ENCODE peak calls at places on chromosome 11, in nine cellular contexts. E is neural crest cell, I is RWPE2, Q is AG09309, C is transverse colon, B is suprapubic skin, J is HFF-Myc, W is psoas muscle, V is spleen. F is an unnamed sample.

GRCh38 chr11:133835258-133836075 is 9.8 kb downstream of the SPATA19 start:
- DNase-seq in E (peak), I (no peak), Q (no peak), C (no peak), B (no peak), J (peak), W (no peak), V (no peak), F (peak)

GRCh38 chr11:117830072-117830471 is 5.5 kb upstream of the FXYD2 start:
- DNase-seq in E (no peak), I (no peak), Q (no peak), C (no peak), B (no peak), J (no peak), W (no peak), V (peak), F (no peak)

GRCh38 chr11:117187799-117188481 is 9.4 kb downstream of the SIDT2 start:
- DNase-seq in E (no peak), I (peak), Q (no peak), C (no peak), B (no peak), J (no peak), W (peak), V (no peak), F (no peak)

GRCh38 chr11:70854891-70855556 is 397.4 kb downstream of the SHANK2 start:
- DNase-seq in E (no peak), I (no peak), Q (no peak), C (no peak), B (no peak), J (no peak), W (peak), V (no peak), F (no peak)

GRCh38 chr11:10451399-10452116 is 3.5 kb upstream of the AMPD3 start:
- DNase-seq in E (no peak), I (no peak), Q (no peak), C (no peak), B (no peak), J (no peak), W (no peak), V (peak), F (no peak)

GRCh38 chr11:2402890-2403645 is 2.5 kb downstream of the TSSC4 start:
- DNase-seq in E (no peak), I (no peak), Q (no peak), C (no peak), B (no peak), J (no peak), W (no peak), V (peak), F (no peak)

GRCh38 chr11:30257058-30257457 is 26.2 kb downstream of the FSHB start:
- DNase-seq in E (no peak), I (no peak), Q (no peak), C (no peak), B (no peak), J (no peak), W (no peak), V (no peak), F (no peak)

GRCh38 chr11:80330302-80330701 is 889.5 kb upstream of the TENM4 start:
- DNase-seq in E (no peak), I (no peak), Q (no peak), C (no peak), B (no peak), J (no peak), W (no peak), V (no peak), F (no peak)

GRCh38 chr11:99257131-99257530 is 236.4 kb downstream of the CNTN5 start:
- DNase-seq in E (no peak), I (no peak), Q (no peak), C (no peak), B (no peak), J (no peak), W (no peak), V (no peak), F (no peak)

GRCh38 chr11:2890466-2891241 is 5.1 kb upstream of the CDKN1C start:
- DNase-seq in E (no peak), I (peak), Q (no peak), C (peak), B (no peak), J (no peak), W (peak), V (no peak), F (no peak)

GRCh38 chr11:945986-946385 is 20.3 kb downstream of the AP2A2 start:
- DNase-seq in E (peak), I (no peak), Q (no peak), C (no peak), B (no peak), J (no peak), W (no peak), V (no peak), F (no peak)

GRCh38 chr11:86978756-86979608 is 23.8 kb upstream of the FZD4 start:
- DNase-seq in E (no peak), I (no peak), Q (no peak), C (no peak), B (no peak), J (peak), W (no peak), V (no peak), F (peak)

GRCh38 chr11:115924744-115925567 is 420.7 kb upstream of the CADM1 start:
- DNase-seq in E (no peak), I (no peak), Q (no peak), C (no peak), B (no peak), J (no peak), W (no peak), V (no peak), F (peak)

GRCh38 chr11:19777032-19777341 is 64.3 kb downstream of the NAV2 start:
- DNase-seq in E (peak), I (no peak), Q (no peak), C (peak), B (no peak), J (no peak), W (no peak), V (no peak), F (peak)

GRCh38 chr11:12922418-12922817 is 86.7 kb upstream of the RASSF10 start:
- DNase-seq in E (no peak), I (no peak), Q (no peak), C (no peak), B (no peak), J (no peak), W (no peak), V (no peak), F (no peak)

GRCh38 chr11:103091024-103091423 is 936 bp downstream of the DCUN1D5 start:
- DNase-seq in E (no peak), I (no peak), Q (no peak), C (no peak), B (no peak), J (no peak), W (no peak), V (no peak), F (peak)

GRCh38 chr11:101434241-101434640 is 149.6 kb downstream of the TRPC6 start:
- DNase-seq in E (no peak), I (no peak), Q (no peak), C (no peak), B (no peak), J (no peak), W (no peak), V (no peak), F (no peak)

GRCh38 chr11:101430236-101430635 is 153.6 kb downstream of the TRPC6 start:
- DNase-seq in E (no peak), I (no peak), Q (no peak), C (no peak), B (no peak), J (no peak), W (no peak), V (no peak), F (no peak)

GRCh38 chr11:101429708-101430107 is 154.1 kb downstream of the TRPC6 start:
- DNase-seq in E (no peak), I (no peak), Q (no peak), C (no peak), B (no peak), J (no peak), W (no peak), V (no peak), F (no peak)

DNA sequence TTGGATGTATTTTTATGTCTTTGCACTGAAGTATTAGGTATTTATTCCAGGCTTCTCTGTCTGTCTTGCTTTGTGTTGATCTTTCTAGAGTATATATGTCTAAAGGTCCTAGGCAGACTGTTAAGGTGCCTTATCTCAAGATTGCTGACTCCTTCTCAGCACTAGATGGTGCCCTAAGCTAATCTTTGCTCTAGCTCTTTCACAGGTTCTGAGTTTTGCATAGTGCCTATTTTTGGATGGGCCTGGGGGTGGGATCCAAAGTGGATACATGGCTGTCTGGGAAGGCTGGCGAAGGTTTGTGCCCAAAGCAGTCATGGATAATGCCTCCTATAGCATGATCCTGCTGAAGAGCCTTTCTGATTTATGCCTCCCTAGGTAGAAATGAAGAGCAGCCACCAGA is 154.9 kb downstream of the TRPC6 start:
- DNase-seq in E (no peak), I (no peak), Q (no peak), C (no peak), B (no peak), J (no peak), W (no peak), V (no peak), F (peak)
- TF ChIP-seq CTCF in E (peak), I (peak), Q (peak), C (peak), B (no peak), J (peak), W (no peak), V (no peak), F (peak)

DNA sequence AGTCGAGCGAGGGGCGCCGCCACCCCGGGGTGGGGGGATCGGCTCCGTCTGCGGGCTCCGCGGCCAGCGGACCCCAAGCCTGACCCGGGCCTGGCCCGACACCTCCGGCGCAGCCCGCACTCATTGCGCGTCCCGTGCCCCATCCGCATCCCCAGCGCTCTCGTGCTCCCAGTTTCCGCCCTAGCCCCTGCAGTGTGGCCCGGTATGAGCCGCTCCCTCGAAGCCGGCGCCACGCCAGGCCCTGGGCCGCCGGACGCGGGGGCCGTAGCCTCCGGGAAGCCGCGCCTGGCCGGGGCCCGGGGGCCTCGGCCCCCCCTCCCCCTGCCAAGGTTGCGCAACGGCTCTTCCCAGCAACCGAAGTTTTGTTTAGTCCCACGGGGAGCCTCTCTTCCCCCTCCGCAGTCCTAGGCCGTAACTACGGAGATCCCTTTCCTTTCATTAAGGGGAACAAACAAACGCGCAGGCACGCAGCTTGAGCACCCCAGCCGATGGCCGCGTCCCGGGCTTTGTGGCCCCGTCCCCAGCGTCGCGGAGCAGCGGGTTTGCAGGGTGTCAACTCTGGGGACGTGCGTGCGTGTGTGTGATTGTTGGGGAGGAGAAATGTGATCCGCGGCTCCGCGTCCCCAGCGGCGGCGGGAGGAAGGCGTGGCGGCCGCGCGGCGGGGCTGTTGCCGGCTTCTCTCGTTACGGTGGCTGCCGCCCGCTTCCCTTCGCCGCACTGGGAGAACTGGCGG is 883 bp downstream of the HIPK3 start:
- DNase-seq in E (peak), I (no peak), Q (peak), C (peak), B (peak), J (no peak), W (peak), V (peak), F (peak)
- TF ChIP-seq CTCF in E (peak), I (no peak), Q (peak), C (peak), B (no peak), J (no peak), W (peak), V (peak), F (peak)

DNA sequence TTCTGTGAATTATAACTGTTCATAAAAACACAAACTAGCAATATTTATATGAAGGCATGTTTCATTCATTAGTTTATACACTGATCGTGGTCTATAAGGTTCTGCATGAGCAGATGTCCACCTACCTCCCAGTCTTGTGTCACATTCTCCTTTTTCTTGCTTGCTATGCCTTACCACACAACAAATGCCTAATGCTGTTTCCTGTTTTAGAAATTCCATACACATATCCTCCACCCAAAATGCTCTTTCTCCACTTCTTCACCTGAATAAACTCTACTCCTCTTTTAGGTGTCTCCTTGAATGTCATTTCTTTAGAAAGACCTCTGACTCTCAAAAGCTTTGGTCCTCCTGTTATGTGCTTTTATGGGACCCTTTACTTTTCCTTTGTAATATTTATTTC is 88.9 kb downstream of the BDNF start:
- DNase-seq in E (no peak), I (no peak), Q (no peak), C (no peak), B (no peak), J (no peak), W (no peak), V (no peak), F (no peak)
- TF ChIP-seq CTCF in E (no peak), I (no peak), Q (no peak), C (no peak), B (no peak), J (no peak), W (no peak), V (no peak), F (no peak)

DNA sequence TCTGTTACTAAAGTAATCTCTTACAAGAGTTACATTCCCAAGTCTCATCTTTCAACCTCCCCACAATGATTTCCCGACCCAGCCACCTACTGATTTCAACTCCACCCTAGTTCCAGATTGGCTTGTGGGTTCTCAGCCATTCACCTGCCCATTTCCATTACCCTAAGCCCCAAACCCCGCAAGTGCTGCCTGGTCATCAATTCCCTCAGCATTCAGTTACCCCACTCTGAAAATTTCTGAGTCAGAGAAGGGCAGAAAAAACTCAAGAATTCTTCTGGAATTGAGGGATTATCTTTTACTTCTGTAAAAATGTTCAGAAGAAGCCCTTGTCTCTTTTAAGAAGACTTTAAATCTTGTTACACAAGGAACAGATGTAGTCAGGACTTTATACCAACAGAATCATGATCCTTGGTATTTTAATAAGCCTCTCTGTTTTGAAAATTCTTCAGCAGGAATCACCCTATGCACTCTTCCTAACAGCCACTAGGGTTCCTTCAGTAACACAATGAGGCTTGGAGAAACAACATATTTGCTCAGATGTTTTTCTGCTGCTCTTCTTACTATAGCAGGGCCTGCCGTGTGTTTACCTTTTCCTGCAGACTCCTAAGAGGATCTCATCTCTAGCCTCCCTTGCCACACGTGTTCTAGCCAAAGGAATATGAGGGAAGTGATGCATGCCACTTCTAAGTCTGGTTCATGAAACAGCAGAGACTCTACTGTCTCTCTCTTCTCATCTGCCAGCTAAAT is 29.2 kb upstream of the PAMR1 start:
- DNase-seq in E (no peak), I (no peak), Q (no peak), C (no peak), B (no peak), J (no peak), W (no peak), V (no peak), F (no peak)
- TF ChIP-seq CTCF in E (peak), I (peak), Q (peak), C (peak), B (no peak), J (peak), W (no peak), V (no peak), F (no peak)

DNA sequence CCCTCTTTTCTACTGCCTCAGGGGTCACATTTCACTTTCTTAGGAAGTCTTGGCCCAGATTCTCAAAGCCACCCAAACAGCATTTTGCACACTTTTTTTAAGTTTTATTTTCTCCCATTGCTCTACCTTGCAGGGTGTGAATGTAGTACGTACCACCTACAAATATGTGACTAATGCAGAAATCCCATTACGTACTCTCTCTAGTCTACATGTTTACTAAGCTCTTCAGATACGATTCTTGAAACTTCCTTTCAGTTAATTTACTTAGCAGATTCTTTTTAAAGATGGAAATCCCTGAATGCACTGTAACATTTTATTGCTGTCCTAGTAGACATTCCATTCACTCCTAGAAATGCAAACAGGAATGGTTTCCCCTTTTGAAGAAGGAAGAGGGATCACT is 61.3 kb downstream of the LRRC4C start:
- DNase-seq in E (no peak), I (no peak), Q (no peak), C (no peak), B (no peak), J (no peak), W (no peak), V (no peak), F (no peak)
- TF ChIP-seq CTCF in E (no peak), I (no peak), Q (no peak), C (no peak), B (no peak), J (no peak), W (no peak), V (no peak), F (no peak)

DNA sequence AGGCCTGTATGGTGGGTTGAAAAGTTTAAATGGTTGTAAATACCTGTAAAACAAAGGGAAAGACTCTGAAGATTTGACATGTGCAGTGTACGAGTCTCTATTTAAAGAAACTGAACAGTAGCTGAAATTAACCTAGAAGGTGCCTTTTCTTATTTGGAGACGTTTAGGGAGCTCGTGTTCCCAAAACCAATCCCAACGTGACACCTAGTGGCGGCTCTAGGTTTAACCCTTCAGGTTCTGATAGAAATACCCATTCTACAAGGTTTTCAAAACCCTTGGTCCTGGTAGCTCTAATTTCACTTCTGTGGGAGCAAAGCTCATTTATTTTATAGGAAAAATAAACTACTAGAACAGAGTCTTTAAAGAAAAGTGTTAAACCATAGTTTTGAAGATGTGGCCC is 258.3 kb downstream of the LRRC4C start:
- DNase-seq in E (peak), I (no peak), Q (no peak), C (no peak), B (no peak), J (peak), W (no peak), V (no peak), F (peak)
- TF ChIP-seq CTCF in E (peak), I (peak), Q (no peak), C (no peak), B (no peak), J (peak), W (no peak), V (no peak), F (peak)

DNA sequence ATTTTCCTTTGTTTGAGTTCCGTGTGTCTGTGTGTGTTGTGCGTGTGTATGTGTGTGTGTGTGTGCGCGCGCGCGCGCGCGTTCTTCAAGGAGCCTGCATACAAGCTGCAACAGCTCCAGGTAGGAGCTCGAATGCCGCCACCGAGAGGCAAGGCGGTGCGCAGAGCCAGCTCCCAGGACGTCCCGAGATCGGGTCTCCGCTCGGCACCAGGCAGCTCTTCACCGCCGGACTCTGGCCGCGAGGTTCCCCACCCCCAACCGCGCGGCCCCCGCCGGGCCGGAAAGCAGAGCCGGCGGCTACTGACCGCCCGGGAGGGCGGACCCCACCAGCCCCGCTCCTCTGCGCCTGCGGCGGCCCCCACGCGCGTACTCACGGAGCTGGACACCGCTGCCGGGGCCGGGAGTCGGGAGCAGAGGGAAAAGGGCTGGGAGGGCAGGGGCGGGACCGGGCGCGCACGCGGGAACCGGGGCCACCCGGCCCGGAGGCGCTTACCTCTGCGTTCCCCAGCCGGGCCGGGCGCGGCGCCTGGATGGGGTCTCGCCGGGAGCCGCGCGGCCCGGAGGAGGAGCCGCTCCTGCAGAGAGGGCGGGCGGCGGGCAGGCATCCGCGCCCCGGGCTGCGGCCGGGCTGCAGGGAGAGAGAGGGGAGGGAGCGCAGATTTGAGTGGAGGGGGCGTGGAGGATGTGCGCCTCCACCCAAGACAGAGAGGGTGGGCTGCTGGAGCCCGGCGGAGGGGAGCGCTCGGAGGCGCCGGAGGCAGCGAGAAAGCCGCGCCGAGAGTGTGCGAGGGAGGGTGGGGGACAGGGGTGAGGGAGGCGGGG is 40.3 kb upstream of the AKIP1 start:
- DNase-seq in E (peak), I (peak), Q (no peak), C (peak), B (peak), J (no peak), W (peak), V (peak), F (peak)
- TF ChIP-seq CTCF in E (no peak), I (peak), Q (no peak), C (no peak), B (no peak), J (no peak), W (no peak), V (no peak), F (no peak)

GRCh38 chr11:72574534-72575460 is 99.4 kb downstream of the PDE2A start:
- DNase-seq in E (no peak), I (peak), Q (no peak), C (no peak), B (peak), J (no peak), W (no peak), V (peak), F (no peak)
- TF ChIP-seq CTCF in E (no peak), I (no peak), Q (no peak), C (no peak), B (no peak), J (no peak), W (no peak), V (no peak), F (no peak)

F was measured in GM13976.